ENCODE peak calls at places on chromosomes 3 and 15, in five cellular contexts. H is Karpas-422; N is naive thymus-derived CD4-positive, alpha-beta T cell; C is tibial artery; D is suprapubic skin. O is an unnamed sample. For H3K27me3 and H3K4me1, the result is how much of the 10 kb centered on the place peaks cover.

GRCh38 chr3:152120606-152121291 is 148.0 kb upstream of the MBNL1 start:
- DNase-seq in H (no peak), N (no peak), C (no peak), D (no peak), O (no peak)

GRCh38 chr3:71784201-71784913 is 591 bp downstream of the PROK2 start:
- DNase-seq in H (no peak), N (no peak), C (no peak), D (no peak), O (no peak)

GRCh38 chr15:47756872-47757271 is 39.6 kb downstream of the SEMA6D start:
- DNase-seq in H (no peak), N (no peak), C (no peak), D (no peak), O (no peak)

GRCh38 chr3:160184655-160185054 is 40.6 kb upstream of the C3orf80 start:
- DNase-seq in H (no peak), N (no peak), C (no peak), D (no peak), O (no peak)

GRCh38 chr3:18401298-18401961 is 23.7 kb downstream of the SATB1 start:
- DNase-seq in H (no peak), N (no peak), C (no peak), D (no peak), O (no peak)

GRCh38 chr3:64267774-64268604 is 42.7 kb upstream of the PRICKLE2 start:
- DNase-seq in H (no peak), N (no peak), C (peak), D (peak), O (no peak)

GRCh38 chr3:132293231-132293630 is 24.0 kb upstream of the ACP3 start:
- DNase-seq in H (no peak), N (no peak), C (no peak), D (no peak), O (no peak)

GRCh38 chr15:100330629-100331215 is 11.1 kb downstream of the ADAMTS17 start:
- DNase-seq in H (no peak), N (peak), C (no peak), D (no peak), O (peak)

GRCh38 chr15:63797901-63798300 is 35.8 kb downstream of the HERC1 start:
- DNase-seq in H (no peak), N (no peak), C (no peak), D (no peak), O (no peak)

GRCh38 chr3:152175576-152175883 is 93.2 kb upstream of the MBNL1 start:
- DNase-seq in H (no peak), N (no peak), C (no peak), D (no peak), O (no peak)

GRCh38 chr3:81299486-81299885 is 462.0 kb downstream of the GBE1 start:
- DNase-seq in H (no peak), N (no peak), C (no peak), D (no peak), O (no peak)

GRCh38 chr15:60004846-60005351 is 788 bp downstream of the FOXB1 start:
- DNase-seq in H (no peak), N (peak), C (no peak), D (no peak), O (no peak)
- H3K27me3 ChIP-seq in H (under half), N (half or more), C (under half), D (half or more), O (half or more)

GRCh38 chr15:59296181-59296617 is 76.5 kb downstream of the MYO1E start:
- DNase-seq in H (no peak), N (no peak), C (peak), D (no peak), O (no peak)
- H3K4me1 ChIP-seq in H (half or more), N (under half), C (half or more), D (half or more), O (under half)

DNA sequence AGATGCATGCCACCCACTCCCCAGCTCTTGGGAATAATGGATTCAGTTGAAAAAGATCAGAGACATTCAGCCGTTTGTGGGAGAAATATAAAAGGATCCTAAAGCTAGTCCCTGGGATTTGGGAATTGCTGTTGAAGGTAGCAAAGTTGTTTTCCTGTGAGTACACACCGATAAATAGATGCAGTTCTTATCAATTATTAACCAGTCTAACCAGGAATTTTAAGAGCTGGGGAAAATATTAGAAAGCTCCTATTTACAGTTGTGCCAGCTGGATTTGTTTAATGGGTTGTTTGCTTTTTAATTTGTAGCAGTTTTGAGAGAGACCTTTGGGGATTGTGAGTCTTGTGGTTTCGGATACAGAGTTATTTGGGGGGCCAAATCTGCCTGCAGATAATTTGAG is 44.2 kb upstream of the SKOR1 start:
- DNase-seq in H (no peak), N (no peak), C (no peak), D (no peak), O (no peak)
- H3K27me3 ChIP-seq in H (under half), N (under half), C (under half), D (under half), O (under half)

GRCh38 chr3:45975696-45976095 is 19.9 kb downstream of the FYCO1 start:
- DNase-seq in H (no peak), N (no peak), C (no peak), D (no peak), O (no peak)
- H3K4me1 ChIP-seq in H (under half), N (half or more), C (under half), D (under half), O (half or more)

GRCh38 chr3:24520941-24521305 is 26.3 kb upstream of the THRB start:
- DNase-seq in H (no peak), N (no peak), C (no peak), D (no peak), O (no peak)
- H3K27me3 ChIP-seq in H (under half), N (under half), C (under half), D (under half), O (under half)

GRCh38 chr3:48436855-48437254 is 3.1 kb downstream of the CCDC51 start:
- DNase-seq in H (no peak), N (no peak), C (no peak), D (no peak), O (no peak)
- H3K4me1 ChIP-seq in H (under half), N (under half), C (half or more), D (half or more), O (under half)

DNA sequence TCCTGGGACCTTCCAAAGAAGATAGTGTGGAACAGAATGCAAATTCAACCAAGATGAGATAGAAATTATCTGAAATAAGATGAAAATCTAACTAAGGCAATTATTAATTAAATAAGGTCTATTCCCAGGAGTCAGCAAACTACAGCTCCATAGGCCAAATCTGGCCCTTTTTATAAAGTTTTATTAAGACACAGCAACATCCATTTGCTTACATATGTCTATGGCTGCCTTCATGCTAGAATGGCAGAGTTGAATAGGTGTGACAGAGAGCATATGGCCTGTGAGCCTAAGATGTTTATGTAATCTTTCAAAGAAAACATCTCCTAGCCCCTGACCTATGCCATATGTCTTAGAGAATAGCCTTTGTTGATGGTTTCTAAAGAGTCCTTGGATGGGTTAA is 503.0 kb downstream of the EDEM1 start:
- DNase-seq in H (no peak), N (no peak), C (no peak), D (no peak), O (no peak)
- H3K27me3 ChIP-seq in H (under half), N (under half), C (under half), D (under half), O (under half)

GRCh38 chr3:123458255-123458654 is 9.4 kb upstream of the ADCY5 start:
- DNase-seq in H (no peak), N (no peak), C (no peak), D (no peak), O (no peak)

GRCh38 chr3:123457841-123458240 is 9.0 kb upstream of the ADCY5 start:
- DNase-seq in H (no peak), N (no peak), C (no peak), D (no peak), O (no peak)

GRCh38 chr3:123464211-123464610 is 15.3 kb upstream of the ADCY5 start:
- DNase-seq in H (no peak), N (no peak), C (no peak), D (no peak), O (no peak)

DNA sequence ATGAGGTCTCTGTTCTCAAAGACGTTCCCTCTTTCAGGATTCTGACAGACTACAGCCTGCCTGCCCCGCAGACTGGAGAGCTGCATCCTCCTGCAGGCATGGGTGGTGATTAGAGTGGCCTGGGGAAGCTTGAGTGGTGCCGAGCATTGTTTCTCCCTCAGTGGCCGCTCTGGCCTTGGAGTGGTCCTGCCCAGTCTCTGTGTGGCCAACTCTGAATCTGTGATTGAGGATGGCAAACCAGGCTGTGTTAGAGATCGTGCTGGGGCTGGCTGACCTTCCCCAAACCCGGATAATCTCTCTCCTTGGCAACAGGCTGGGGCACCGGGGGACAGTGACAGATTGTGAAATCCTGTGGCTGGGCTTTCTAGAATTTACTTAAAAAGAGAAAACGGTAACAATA is 11.0 kb upstream of the ADCY5 start:
- DNase-seq in H (no peak), N (no peak), C (no peak), D (no peak), O (no peak)
- H3K4me1 ChIP-seq in H (under half), N (under half), C (under half), D (under half), O (under half)

GRCh38 chr3:13651775-13652428 is 103.0 kb downstream of the FBLN2 start:
- DNase-seq in H (no peak), N (no peak), C (no peak), D (no peak), O (no peak)

GRCh38 chr3:13655074-13655913 is 106.4 kb downstream of the FBLN2 start:
- DNase-seq in H (no peak), N (peak), C (no peak), D (no peak), O (peak)

GRCh38 chr3:13654330-13655073 is 105.6 kb downstream of the FBLN2 start:
- DNase-seq in H (no peak), N (peak), C (no peak), D (no peak), O (peak)

GRCh38 chr3:13652728-13653127 is 103.8 kb downstream of the FBLN2 start:
- DNase-seq in H (no peak), N (no peak), C (no peak), D (no peak), O (no peak)

DNA sequence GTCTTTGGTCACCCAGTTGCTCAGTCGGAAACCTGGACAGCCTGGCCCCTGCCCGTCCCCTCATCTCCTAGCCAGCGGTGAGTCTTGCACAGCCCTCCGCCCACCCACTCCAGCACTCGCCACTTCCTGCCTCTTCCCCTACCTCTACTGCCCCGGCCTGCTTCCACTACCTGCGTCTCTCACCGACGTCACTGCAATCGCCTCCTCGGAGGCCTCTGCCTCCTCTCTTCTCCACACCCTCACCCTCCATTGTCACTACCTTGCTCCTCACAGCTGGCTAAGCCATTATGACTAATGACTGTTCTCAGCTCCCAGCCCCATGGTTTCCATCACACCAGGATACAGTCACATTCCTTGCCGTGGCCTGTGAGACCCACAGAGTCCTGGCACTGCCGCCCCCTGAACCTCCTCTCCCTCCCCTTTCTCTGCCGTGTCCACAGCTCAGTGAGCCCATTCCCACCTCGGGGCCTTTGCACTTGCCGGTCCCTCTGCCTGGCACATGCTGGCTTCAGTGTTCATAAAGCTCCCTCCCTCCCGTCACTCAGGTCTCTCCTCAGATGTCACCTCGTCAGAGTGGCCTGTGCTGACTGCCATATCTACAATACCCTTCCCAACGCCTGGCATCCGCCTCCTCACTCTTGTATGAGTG is 104.8 kb downstream of the FBLN2 start:
- DNase-seq in H (no peak), N (no peak), C (no peak), D (no peak), O (no peak)
- H3K27me3 ChIP-seq in H (under half), N (under half), C (under half), D (under half), O (under half)

GRCh38 chr3:57794501-57794900 is 38.4 kb downstream of the SLMAP start:
- DNase-seq in H (no peak), N (no peak), C (no peak), D (no peak), O (no peak)
- H3K4me1 ChIP-seq in H (under half), N (under half), C (under half), D (under half), O (under half)